ENCODE peak calls at places on chromosomes 3 and 15, in nine cellular contexts. H is IMR-90, Y is HepG2, A is A549, X is sigmoid colon, M is Peyer's patch, N is heart left ventricle, E is testis, J is spleen. U is an unnamed sample.

GRCh38 chr3:109071349-109072142 is 46.4 kb downstream of the MORC1 start:
- DNase-seq in A (no peak), X (no peak), M (no peak), N (no peak), E (no peak), J (no peak), Y (no peak), H (no peak), U (no peak)

GRCh38 chr3:99659032-99659431 is 20.6 kb downstream of the COL8A1 start:
- DNase-seq in H (peak; percentile 100), N (no peak), A (no peak), Y (no peak), X (peak; percentile 84), M (no peak), J (no peak), E (no peak), U (peak; percentile 52)

GRCh38 chr3:30779686-30780287 is 114.7 kb downstream of the GADL1 start:
- DNase-seq in J (no peak), A (peak; percentile 31), Y (peak; percentile 46), H (peak; percentile 38), X (no peak), M (peak; percentile 47), N (no peak), E (peak; percentile 34), U (no peak)

GRCh38 chr3:21912656-21913055 is 161.6 kb upstream of the ZNF385D start:
- DNase-seq in J (no peak), N (no peak), E (no peak), A (no peak), X (no peak), H (peak; percentile 28), M (no peak), Y (no peak), U (no peak)

GRCh38 chr15:28986108-28986507 is 100.3 kb downstream of the APBA2 start:
- DNase-seq in E (no peak), N (no peak), H (no peak), X (no peak), M (no peak), A (no peak), J (no peak), Y (no peak), U (no peak)

GRCh38 chr15:101100118-101100517 is 151.7 kb downstream of the CHSY1 start:
- DNase-seq in J (no peak), A (no peak), Y (no peak), M (no peak), H (no peak), X (no peak), N (no peak), E (no peak), U (no peak)

GRCh38 chr3:126109860-126110235 is 25.9 kb upstream of the SLC41A3 start:
- DNase-seq in X (peak; percentile 48), M (no peak), N (no peak), H (no peak), J (peak; percentile 66), Y (no peak), A (no peak), E (peak; percentile 9), U (peak; percentile 6)

GRCh38 chr3:17235311-17235710 is 350.6 kb downstream of the PLCL2 start:
- DNase-seq in A (no peak), M (no peak), J (no peak), H (no peak), Y (no peak), E (no peak), X (no peak), N (no peak), U (no peak)

GRCh38 chr3:102531686-102532085 is 96.9 kb downstream of the ZPLD1 start:
- DNase-seq in E (no peak), H (no peak), Y (no peak), M (no peak), J (no peak), N (no peak), X (no peak), A (no peak), U (no peak)

GRCh38 chr15:75639191-75639708 is 774 bp downstream of the IMP3 start:
- DNase-seq in X (no peak), E (peak; percentile 18), N (no peak), A (no peak), M (no peak), J (no peak), H (no peak), Y (no peak), U (no peak)

GRCh38 chr15:101398247-101398646 is 91.3 kb downstream of the PCSK6 start:
- DNase-seq in M (no peak), X (no peak), A (no peak), H (no peak), N (no peak), J (no peak), Y (no peak), E (no peak), U (no peak)

GRCh38 chr15:74007820-74008371 is 13.4 kb downstream of the PML start:
- DNase-seq in Y (no peak), X (no peak), E (no peak), N (no peak), M (peak; percentile 56), A (no peak), J (no peak), H (no peak), U (no peak)

GRCh38 chr3:34212671-34213070 is 414.2 kb downstream of the PDCD6IP start:
- DNase-seq in J (no peak), Y (no peak), E (no peak), M (no peak), X (no peak), N (no peak), A (no peak), H (peak; percentile 4), U (no peak)

GRCh38 chr3:32469151-32469874 is 33.3 kb downstream of the CMTM6 start:
- DNase-seq in A (no peak), N (no peak), X (no peak), H (no peak), M (no peak), J (no peak), E (no peak), Y (no peak), U (no peak)

GRCh38 chr15:71115567-71116351 is 488 bp downstream of the THSD4 start:
- DNase-seq in J (no peak), X (no peak), E (peak; percentile 63), M (peak; percentile 63), H (peak; percentile 58), A (peak; percentile 67), Y (no peak), N (peak; percentile 76), U (peak; percentile 57)

GRCh38 chr3:124770341-124771082 is 40.3 kb downstream of the UMPS start:
- DNase-seq in X (no peak), J (peak; percentile 68), H (no peak), Y (no peak), N (peak; percentile 84), E (peak; percentile 46), A (no peak), M (no peak), U (peak; percentile 40)

GRCh38 chr15:99305761-99306505 is 54.7 kb downstream of the LRRC28 start:
- DNase-seq in X (no peak), Y (peak; percentile 82), E (no peak), A (no peak), N (peak; percentile 66), H (peak; percentile 87), M (no peak), J (no peak), U (peak; percentile 46)

GRCh38 chr3:151770941-151771340 is 37.2 kb downstream of the AADACL2 start:
- DNase-seq in A (peak; percentile 46), H (no peak), N (peak; percentile 75), Y (peak; percentile 88), E (peak; percentile 55), X (no peak), J (no peak), M (peak; percentile 52), U (no peak)

GRCh38 chr15:74156018-74156417 is 17.5 kb upstream of the ISLR start:
- DNase-seq in X (no peak), M (no peak), A (no peak), N (no peak), E (no peak), Y (no peak), H (no peak), J (no peak), U (no peak)

GRCh38 chr3:15228147-15228546 is 22.1 kb downstream of the CAPN7 start:
- DNase-seq in N (no peak), H (no peak), X (no peak), M (no peak), J (no peak), E (no peak), Y (no peak), A (no peak), U (no peak)

DNA sequence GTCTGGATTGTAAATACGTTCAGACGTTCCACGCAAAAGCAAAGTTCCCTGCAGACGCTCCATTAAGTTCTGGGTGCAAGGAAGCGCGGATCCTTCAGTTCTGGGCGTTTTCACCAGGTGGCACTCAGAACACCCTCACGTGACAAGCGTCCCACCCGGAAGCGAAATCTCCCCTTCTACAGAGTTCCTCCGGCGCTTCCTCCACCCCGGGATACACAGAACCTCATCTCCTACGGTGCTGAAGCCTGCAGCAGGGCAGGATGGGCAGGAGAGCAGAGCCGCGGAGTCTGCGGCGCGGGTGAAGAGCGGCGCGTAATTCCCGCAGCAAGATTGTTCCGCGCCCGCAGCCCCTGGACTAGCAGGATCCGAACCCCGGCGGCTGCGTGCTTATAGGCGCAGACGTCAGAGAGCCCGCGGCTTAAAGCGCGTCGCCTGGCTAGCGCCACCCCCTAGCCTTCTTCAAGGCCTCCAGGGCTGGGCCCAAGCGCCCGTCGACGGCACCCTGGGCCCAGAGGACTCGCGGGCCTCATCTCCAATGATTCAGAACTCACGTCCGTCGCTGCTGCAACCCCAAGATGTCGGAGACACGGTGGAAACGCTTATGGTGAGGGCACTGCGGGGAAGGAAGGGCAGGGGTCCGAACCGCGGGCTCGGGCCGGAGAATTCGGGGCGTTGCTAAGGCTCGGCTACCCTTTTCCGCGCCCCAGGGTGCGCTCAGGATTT is at the start of gene SLC25A38:
- DNase-seq in A (peak; percentile 95), N (peak; percentile 85), M (peak; percentile 92), J (peak; percentile 96), X (peak; percentile 91), Y (peak; percentile 82), E (peak; percentile 93), H (peak; percentile 85), U (peak; percentile 76)
- TF ChIP-seq POLR2A in A (peak; percentile 51), N (no peak), M (peak; percentile 45), J (no peak), X (peak; percentile 11), Y (peak; percentile 64), E (no peak), H (peak; percentile 66), U (no peak)

GRCh38 chr3:52217409-52217805 is 8.0 kb downstream of the TLR9 start:
- DNase-seq in X (no peak), E (no peak), M (no peak), N (no peak), A (no peak), J (peak; percentile 38), Y (no peak), H (no peak), U (no peak)
- H3K4me3 ChIP-seq in X (no peak overlapping the region), E (no peak overlapping the region), M (no peak overlapping the region), N (no peak overlapping the region), A (no peak overlapping the region), J (no peak overlapping the region), Y (no peak overlapping the region), H (no peak overlapping the region), U (no peak overlapping the region)

GRCh38 chr3:177948716-177949422 is 587.4 kb upstream of the KCNMB2 start:
- DNase-seq in H (no peak), N (no peak), M (no peak), E (no peak), Y (no peak), A (no peak), J (no peak), X (no peak), U (no peak)
- TF ChIP-seq POLR2A in H (no peak), N (no peak), M (no peak), E (no peak), Y (no peak), A (no peak), J (no peak), X (no peak), U (no peak)

GRCh38 chr3:148974726-148975125 is 16.6 kb upstream of the GYG1 start:
- DNase-seq in N (no peak), Y (no peak), H (peak; percentile 23), J (no peak), M (no peak), A (no peak), E (no peak), X (no peak), U (no peak)
- H3K4me3 ChIP-seq in N (peak overlapping the region; percentile 20), Y (peak overlapping the region; percentile 23), H (no peak overlapping the region), J (no peak overlapping the region), M (no peak overlapping the region), A (no peak overlapping the region), E (no peak overlapping the region), X (no peak overlapping the region), U (no peak overlapping the region)